ENCODE peak calls at places on chromosomes 6 and 20, in ten cellular contexts. W is transverse colon, F is GM23338, B is SK-N-SH, M is prostate gland, C is HCT116, J is upper lobe of left lung, D is suprapubic skin, E is K562, I is H1. N is an unnamed sample. For H3K4me1, the result is how much of the 10 kb centered on the place peaks cover.

GRCh38 chr6:52201046-52201445 is 14.9 kb downstream of the IL17A start:
- DNase-seq in J (no peak), E (no peak), W (no peak), M (no peak), I (no peak), D (no peak), F (no peak), B (no peak), C (no peak), N (no peak)

GRCh38 chr6:47810885-47811284 is 29.1 kb downstream of the OPN5 start:
- DNase-seq in C (no peak), J (no peak), E (no peak), I (no peak), B (no peak), W (no peak), F (peak), M (no peak), D (no peak), N (no peak)

GRCh38 chr6:32941412-32941784 is 570 bp upstream of the HLA-DMB start:
- DNase-seq in M (no peak), E (no peak), W (peak), B (no peak), C (no peak), F (no peak), J (peak), I (no peak), D (no peak), N (no peak)

GRCh38 chr6:136647363-136647763 is 97.1 kb upstream of the MAP7 start:
- DNase-seq in B (no peak), M (no peak), J (no peak), F (no peak), E (peak), I (no peak), W (no peak), C (no peak), D (no peak), N (no peak)

GRCh38 chr6:106591111-106591825 is 38.0 kb downstream of the RTN4IP1 start:
- DNase-seq in E (no peak), J (no peak), C (no peak), M (no peak), D (no peak), W (no peak), B (no peak), I (no peak), F (no peak), N (no peak)

GRCh38 chr6:136351518-136352106 is 62.0 kb upstream of the BCLAF1 start:
- DNase-seq in W (no peak), I (no peak), M (no peak), E (no peak), J (no peak), C (no peak), F (peak), B (no peak), D (no peak), N (no peak)

GRCh38 chr6:138824482-138825134 is 28.7 kb downstream of the ECT2L start:
- DNase-seq in D (no peak), I (no peak), E (peak), B (no peak), C (no peak), M (no peak), W (no peak), J (no peak), F (no peak), N (no peak)

GRCh38 chr6:152859225-152859624 is 108.6 kb downstream of the VIP start:
- DNase-seq in E (no peak), B (no peak), J (no peak), I (no peak), C (no peak), F (no peak), D (no peak), W (no peak), M (no peak), N (no peak)

GRCh38 chr6:4466769-4467480 is 309.3 kb upstream of the CDYL start:
- DNase-seq in B (no peak), J (no peak), M (no peak), C (no peak), I (no peak), W (no peak), E (peak), D (no peak), F (no peak), N (no peak)

GRCh38 chr6:168252267-168252666 is 67.3 kb downstream of the DACT2 start:
- DNase-seq in I (no peak), M (no peak), F (no peak), D (no peak), B (no peak), J (no peak), C (no peak), W (no peak), E (no peak), N (no peak)

GRCh38 chr6:25137497-25137896 is 141.7 kb upstream of the CARMIL1 start:
- DNase-seq in F (no peak), D (no peak), C (no peak), E (no peak), B (no peak), M (no peak), W (no peak), I (no peak), J (no peak), N (no peak)

GRCh38 chr6:25136879-25137278 is 142.3 kb upstream of the CARMIL1 start:
- DNase-seq in E (peak), J (no peak), W (no peak), B (no peak), C (no peak), F (no peak), D (no peak), M (no peak), I (no peak), N (no peak)

GRCh38 chr6:25142506-25142905 is 136.7 kb upstream of the CARMIL1 start:
- DNase-seq in I (no peak), B (no peak), M (no peak), C (no peak), E (no peak), D (no peak), W (no peak), J (no peak), F (no peak), N (no peak)

GRCh38 chr6:25138697-25139051 is 140.5 kb upstream of the CARMIL1 start:
- DNase-seq in J (no peak), F (no peak), W (no peak), C (no peak), B (no peak), D (no peak), I (no peak), M (no peak), E (no peak), N (no peak)

DNA sequence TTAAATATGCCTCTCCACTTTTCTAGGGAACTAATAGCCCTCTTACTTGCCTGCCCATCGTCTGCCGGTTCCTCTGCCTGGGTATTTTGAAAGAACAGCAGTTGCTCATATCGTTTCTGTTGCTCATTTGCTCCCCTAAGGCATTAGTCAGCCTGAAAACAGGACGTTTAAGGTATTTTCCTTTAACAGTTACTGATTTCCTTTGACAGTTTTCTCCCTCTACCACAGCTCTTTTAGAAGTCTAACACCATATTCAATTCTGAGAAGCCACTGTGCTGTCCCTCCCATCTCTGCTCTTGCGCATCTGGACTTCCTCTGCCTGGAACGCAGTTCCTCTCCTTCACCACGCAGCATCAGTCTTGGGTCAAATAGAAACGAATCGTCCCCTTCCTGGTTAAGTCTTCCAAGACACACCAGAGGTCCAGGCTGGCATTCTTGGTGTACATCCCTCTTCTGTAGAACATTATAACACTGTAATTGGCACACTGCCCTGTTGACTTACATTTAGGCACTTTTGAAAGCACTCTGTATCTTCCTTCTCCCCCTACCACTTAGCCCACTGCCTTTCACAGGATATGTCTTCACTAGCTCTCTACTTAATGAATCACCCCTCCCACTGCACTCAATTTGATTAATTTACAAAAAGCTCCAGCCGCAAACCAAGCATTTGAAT is 141.0 kb upstream of the CARMIL1 start:
- DNase-seq in W (peak), I (no peak), D (no peak), C (no peak), B (peak), M (peak), F (no peak), E (peak), J (peak), N (peak)
- TF ChIP-seq CTCF in W (peak), I (no peak), D (no peak), C (no peak), B (peak), M (no peak), F (no peak), E (no peak), J (peak), N (peak)

GRCh38 chr6:144185133-144185836 is 35.0 kb downstream of the STX11 start:
- DNase-seq in W (no peak), F (no peak), D (no peak), C (no peak), M (peak), E (no peak), I (no peak), J (no peak), B (no peak), N (no peak)
- TF ChIP-seq POLR2AphosphoS5 in W (no peak), F (no peak), D (no peak), C (no peak), M (peak), E (no peak), I (no peak), J (no peak), B (no peak), N (no peak)

DNA sequence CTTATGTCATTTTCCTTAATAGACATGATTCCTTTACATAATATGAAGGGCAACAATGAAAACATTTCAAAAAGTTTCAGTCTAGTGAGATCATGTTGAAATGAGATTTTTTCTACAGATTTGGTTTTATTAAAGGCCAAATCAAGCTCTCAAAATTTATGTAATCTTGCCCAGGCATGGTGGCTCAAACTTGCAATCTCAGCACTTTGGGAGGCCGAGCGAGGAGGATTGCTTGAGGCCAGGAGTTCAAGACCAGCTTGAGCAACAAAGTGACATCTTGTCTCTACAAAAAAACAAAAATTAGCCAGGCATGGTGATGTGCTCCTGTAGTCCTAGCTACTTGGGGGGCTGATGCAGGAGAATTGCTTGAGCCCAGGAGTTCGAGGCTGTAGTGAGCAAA is 50.8 kb downstream of the LRP11 start:
- DNase-seq in M (no peak), F (no peak), I (no peak), C (no peak), D (no peak), E (no peak), J (no peak), W (no peak), B (no peak), N (no peak)
- H3K4me1 ChIP-seq in M (under half), F (under half), I (under half), C (under half), D (under half), E (under half), J (under half), W (under half), B (under half), N (under half)

DNA sequence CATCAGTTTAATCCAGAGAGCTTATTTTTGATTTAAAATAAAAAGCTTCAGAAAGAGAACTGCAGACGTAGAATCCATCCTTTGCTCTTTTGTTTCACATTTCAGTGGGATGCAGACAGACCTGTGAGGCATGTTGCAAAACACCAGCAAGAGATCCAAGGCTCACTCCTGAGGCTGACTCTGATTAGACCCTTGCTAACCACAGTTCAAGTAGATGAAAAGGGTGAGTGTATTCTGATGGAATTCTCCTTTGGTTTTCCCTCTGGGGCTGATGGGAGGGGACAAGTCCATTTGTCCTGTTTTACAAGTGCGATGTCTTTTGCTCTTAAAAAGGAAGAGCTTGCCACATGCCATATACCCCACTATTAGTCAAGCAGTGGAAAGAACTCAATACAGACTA is 772.8 kb downstream of the MAFB start:
- DNase-seq in C (no peak), J (no peak), W (no peak), F (peak), I (no peak), M (no peak), D (no peak), E (no peak), B (no peak), N (no peak)
- TF ChIP-seq CTCF in C (no peak), J (no peak), W (no peak), F (no peak), I (no peak), M (no peak), D (no peak), E (no peak), B (no peak), N (no peak)

DNA sequence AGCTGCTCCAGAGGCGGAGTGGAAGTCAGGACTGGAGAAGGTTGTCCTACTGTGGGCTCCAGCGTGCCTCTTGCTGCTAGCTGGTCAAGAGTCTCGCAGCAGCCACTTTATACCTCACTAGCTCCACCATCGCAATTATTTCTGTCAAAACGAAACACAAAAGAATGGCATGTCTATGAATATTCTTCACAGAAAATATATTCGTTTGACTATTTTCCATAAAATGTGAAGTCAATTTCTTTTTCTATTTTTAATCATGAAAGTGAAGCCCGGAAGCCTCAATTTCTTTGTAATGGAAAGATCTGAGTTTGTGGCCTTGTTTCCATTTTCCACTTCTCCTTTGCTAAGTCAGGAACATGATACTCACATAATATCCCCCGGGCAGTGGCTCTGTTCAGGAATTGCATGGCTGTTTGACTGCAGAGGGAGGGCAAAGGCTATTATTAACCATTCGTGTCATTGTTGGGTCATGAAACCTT is 51.7 kb downstream of the DTD1 start:
- DNase-seq in D (no peak), E (no peak), M (no peak), I (no peak), J (no peak), C (no peak), F (no peak), W (no peak), B (no peak), N (no peak)
- TF ChIP-seq POLR2AphosphoS5 in D (no peak), E (no peak), M (no peak), I (no peak), J (no peak), C (no peak), F (no peak), W (no peak), B (no peak), N (no peak)

DNA sequence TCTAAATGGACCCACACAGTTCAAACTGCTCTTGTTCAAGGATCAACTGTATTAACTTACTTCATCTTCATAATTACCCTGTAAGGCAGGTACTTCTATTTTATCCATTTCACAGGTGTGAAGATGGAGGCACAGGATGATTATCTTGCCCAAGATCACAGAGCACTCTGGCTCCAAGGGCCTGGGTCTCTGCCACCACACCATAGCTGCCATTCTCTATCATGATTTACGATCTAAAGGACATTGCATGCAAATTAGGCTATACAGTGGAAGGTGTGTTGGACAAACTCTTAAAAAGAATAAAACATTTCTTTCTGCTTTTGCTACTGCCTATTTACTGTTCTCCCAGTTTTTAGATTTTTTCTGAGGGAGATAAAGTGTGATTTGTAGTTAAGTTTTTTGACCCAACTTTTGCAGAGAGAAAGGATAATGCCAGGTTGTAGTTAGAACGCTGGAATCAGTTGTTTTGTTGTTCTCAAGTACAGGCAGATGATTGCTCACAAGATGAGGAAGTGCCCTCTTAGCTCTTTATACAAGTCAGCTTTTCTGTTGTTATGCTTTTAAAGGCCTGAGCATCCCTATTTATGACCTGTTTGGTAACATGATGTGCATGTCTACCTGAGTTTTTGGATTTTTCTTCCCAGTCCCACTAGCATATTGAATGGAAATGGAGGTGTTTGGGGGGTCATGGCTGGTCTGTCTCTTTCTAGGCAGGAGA is 247.9 kb downstream of the ZFAND3 start:
- DNase-seq in W (no peak), M (no peak), D (no peak), J (no peak), B (no peak), F (no peak), E (no peak), I (no peak), C (no peak), N (no peak)
- H3K4me1 ChIP-seq in W (under half), M (under half), D (under half), J (under half), B (under half), F (under half), E (under half), I (under half), C (under half), N (under half)

GRCh38 chr6:30444451-30444742 is 44.9 kb upstream of the HLA-E start:
- DNase-seq in I (no peak), F (no peak), C (no peak), M (no peak), E (no peak), J (no peak), D (no peak), W (no peak), B (no peak), N (no peak)
- TF ChIP-seq CTCF in I (no peak), F (no peak), C (no peak), M (no peak), E (no peak), J (no peak), D (no peak), W (no peak), B (no peak), N (no peak)

GRCh38 chr6:13450628-13451027 is 36.8 kb downstream of the GFOD1 start:
- DNase-seq in M (no peak), B (no peak), F (no peak), C (no peak), I (no peak), J (no peak), E (no peak), W (no peak), D (no peak), N (no peak)
- TF ChIP-seq POLR2AphosphoS5 in M (peak), B (no peak), F (no peak), C (no peak), I (no peak), J (no peak), E (no peak), W (no peak), D (no peak), N (no peak)

GRCh38 chr6:41552723-41553122 is 6.5 kb downstream of the FOXP4 start:
- DNase-seq in F (no peak), M (no peak), D (no peak), J (no peak), C (no peak), W (no peak), I (no peak), B (no peak), E (no peak), N (no peak)

GRCh38 chr6:41553405-41553999 is 7.3 kb downstream of the FOXP4 start:
- DNase-seq in W (no peak), E (no peak), B (no peak), D (no peak), F (no peak), M (no peak), C (no peak), I (no peak), J (no peak), N (no peak)

GRCh38 chr6:41557305-41557704 is 11.1 kb downstream of the FOXP4 start:
- DNase-seq in M (no peak), F (no peak), E (no peak), D (no peak), C (no peak), I (no peak), B (no peak), W (no peak), J (no peak), N (no peak)

GRCh38 chr6:41558033-41558807 is 12.0 kb downstream of the FOXP4 start:
- DNase-seq in D (no peak), W (no peak), F (no peak), C (no peak), I (no peak), M (no peak), E (no peak), B (no peak), J (no peak), N (no peak)

GRCh38 chr6:41555326-41556300 is 9.4 kb downstream of the FOXP4 start:
- DNase-seq in I (no peak), W (no peak), E (no peak), F (peak), C (no peak), B (no peak), J (no peak), M (no peak), D (no peak), N (no peak)
- H3K4me1 ChIP-seq in I (under half), W (under half), E (under half), F (half or more), C (under half), B (under half), J (under half), M (under half), D (under half), N (under half)